ENCODE peak calls at places on chromosomes 7 and 10, in six cellular contexts. D, J, N, G, Z and E are unnamed samples.
A peak's percentile ranks its signal among the peaks of the same experiment; 100 is the strongest.

GRCh38 chr10:50625663-50626062 is 1.9 kb upstream of the SGMS1 start:
- DNase-seq in D (peak; percentile 36), J (no peak), G (peak; percentile 47), Z (no peak), N (no peak), E (no peak)

GRCh38 chr10:63819753-63820347 is 298.6 kb downstream of the REEP3 start:
- DNase-seq in J (peak; percentile 7), Z (peak; percentile 4), N (peak; percentile 68), G (peak; percentile 82), D (peak; percentile 59), E (peak; percentile 78)

GRCh38 chr10:6171891-6172354 is 30.8 kb upstream of the PFKFB3 start:
- DNase-seq in J (peak; percentile 21), D (peak; percentile 42), N (peak; percentile 53), G (peak; percentile 83), Z (no peak), E (peak; percentile 88)

GRCh38 chr10:35492387-35493195 is 112.5 kb upstream of the GJD4 start:
- DNase-seq in D (no peak), J (no peak), Z (no peak), N (no peak), G (no peak), E (no peak)

GRCh38 chr7:19016140-19016539 is 101.3 kb downstream of the TWIST1 start:
- DNase-seq in D (no peak), Z (no peak), N (peak; percentile 54), J (no peak), G (peak; percentile 86), E (peak; percentile 18)

GRCh38 chr7:139321071-139321745 is 19.9 kb upstream of the FMC1 start:
- DNase-seq in Z (no peak), N (peak; percentile 12), D (no peak), J (peak; percentile 12), G (peak; percentile 34), E (peak; percentile 17)

GRCh38 chr10:78784454-78785414 is 284.0 kb upstream of the ZMIZ1 start:
- DNase-seq in D (no peak), Z (no peak), G (peak; percentile 49), N (no peak), J (no peak), E (no peak)

GRCh38 chr10:60573342-60573741 is 183.7 kb upstream of the ANK3 start:
- DNase-seq in N (peak; percentile 9), D (no peak), G (peak; percentile 6), Z (no peak), J (no peak), E (no peak)

GRCh38 chr7:43028106-43028505 is 84.3 kb upstream of the HECW1 start:
- DNase-seq in N (no peak), D (no peak), J (no peak), G (no peak), Z (no peak), E (no peak)

GRCh38 chr10:17444062-17444714 is 10.2 kb downstream of the ST8SIA6 start:
- DNase-seq in G (no peak), D (no peak), J (no peak), Z (peak; percentile 12), N (no peak), E (peak; percentile 57)

GRCh38 chr7:76296743-76297740 is 5.4 kb upstream of the HSPB1 start:
- DNase-seq in N (peak; percentile 84), G (peak; percentile 93), J (no peak), Z (no peak), D (peak; percentile 93), E (no peak)

GRCh38 chr10:90326498-90327267 is 531.2 kb downstream of the HTR7 start:
- DNase-seq in J (no peak), Z (no peak), D (no peak), G (peak; percentile 47), N (peak; percentile 45), E (peak; percentile 15)

GRCh38 chr7:40199076-40199802 is 64.4 kb downstream of the SUGCT start:
- DNase-seq in N (peak; percentile 64), J (no peak), Z (no peak), G (peak; percentile 85), D (no peak), E (peak; percentile 51)

GRCh38 chr7:150378115-150378852 is 846 bp upstream of the ZNF775 start:
- DNase-seq in J (peak; percentile 83), Z (no peak), N (peak; percentile 83), D (peak; percentile 85), G (peak; percentile 57), E (peak; percentile 77)

GRCh38 chr10:77104459-77104980 is 533.1 kb downstream of the KCNMA1 start:
- DNase-seq in N (peak; percentile 74), Z (no peak), J (no peak), G (peak; percentile 97), D (no peak), E (peak; percentile 5)

GRCh38 chr7:149261321-149261828 is 621 bp upstream of the ZNF783 start:
- DNase-seq in D (no peak), J (no peak), N (peak; percentile 51), Z (no peak), G (peak; percentile 41), E (no peak)

GRCh38 chr10:126628746-126629145 is 41.7 kb downstream of the C10orf90 start:
- DNase-seq in G (no peak), D (no peak), N (no peak), J (no peak), Z (no peak), E (no peak)

GRCh38 chr10:89233033-89233432 is 18.5 kb downstream of the LIPA start:
- DNase-seq in G (no peak), N (no peak), Z (no peak), D (no peak), J (no peak), E (no peak)

GRCh38 chr10:107163086-107163880 is 1.2 kb downstream of the SORCS1 start:
- DNase-seq in D (no peak), J (no peak), Z (no peak), G (no peak), N (no peak), E (no peak)

GRCh38 chr10:5446390-5446926 is 34.1 kb downstream of the NET1 start:
- DNase-seq in D (peak; percentile 99), J (peak; percentile 77), G (peak; percentile 89), Z (no peak), N (peak; percentile 92), E (peak; percentile 95)

GRCh38 chr7:129435414-129435829 is 1.2 kb downstream of the STRIP2 start:
- DNase-seq in G (no peak), J (no peak), N (no peak), D (no peak), Z (no peak), E (no peak)
- H3K4me3 ChIP-seq in G (peak overlapping the region; percentile 88), J (no peak overlapping the region), N (no peak overlapping the region), D (no peak overlapping the region), Z (no peak overlapping the region), E (peak overlapping the region; percentile 90)

DNA sequence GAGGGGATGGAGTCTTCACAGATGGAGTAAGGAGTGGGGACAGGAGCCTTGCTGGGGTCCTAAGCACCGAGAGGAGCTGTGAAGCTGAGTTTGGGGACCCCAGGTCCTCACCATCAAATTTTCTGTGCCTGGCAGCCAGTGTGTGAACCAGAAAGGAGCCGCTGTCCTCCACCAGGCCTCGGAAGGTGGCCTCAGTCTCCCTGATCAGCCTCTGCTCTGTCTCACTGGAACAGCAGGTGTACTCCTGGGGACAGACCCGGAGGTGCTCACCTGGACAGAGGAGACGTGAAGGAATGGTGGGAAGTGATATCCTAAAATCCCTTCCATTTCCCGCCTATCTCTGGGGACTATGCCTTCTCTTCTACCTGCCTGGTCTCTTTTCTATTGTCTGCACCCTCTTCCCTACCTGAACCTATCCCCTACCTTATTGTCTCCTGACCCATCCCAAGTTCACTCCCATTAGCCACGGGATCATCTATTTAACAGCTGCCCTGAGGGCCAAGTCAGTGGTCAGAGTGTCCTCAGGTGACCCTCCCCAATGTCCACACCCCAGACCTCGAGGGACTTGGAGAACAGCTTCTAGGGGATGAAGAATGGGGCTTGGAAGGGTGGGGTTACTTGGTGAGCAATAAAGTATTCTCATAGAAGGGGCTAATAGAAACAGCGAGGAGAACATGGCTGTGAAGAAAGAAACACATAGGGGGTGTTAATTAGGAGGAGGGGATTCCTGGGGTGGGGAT is 915 bp downstream of the GPC2 start:
- DNase-seq in G (no peak), D (no peak), J (no peak), N (no peak), Z (no peak), E (no peak)
- H3K4me3 ChIP-seq in G (peak overlapping the region; percentile 80), D (no peak overlapping the region), J (peak overlapping the region; percentile 53), N (no peak overlapping the region), Z (no peak overlapping the region), E (peak overlapping the region; percentile 76)

GRCh38 chr7:103009466-103010219 is 65.0 kb downstream of the FBXL13 start:
- DNase-seq in J (peak; percentile 36), G (no peak), N (no peak), D (peak; percentile 25), Z (no peak), E (peak; percentile 28)
- H3K4me3 ChIP-seq in J (no peak overlapping the region), G (no peak overlapping the region), N (no peak overlapping the region), D (no peak overlapping the region), Z (no peak overlapping the region), E (no peak overlapping the region)

DNA sequence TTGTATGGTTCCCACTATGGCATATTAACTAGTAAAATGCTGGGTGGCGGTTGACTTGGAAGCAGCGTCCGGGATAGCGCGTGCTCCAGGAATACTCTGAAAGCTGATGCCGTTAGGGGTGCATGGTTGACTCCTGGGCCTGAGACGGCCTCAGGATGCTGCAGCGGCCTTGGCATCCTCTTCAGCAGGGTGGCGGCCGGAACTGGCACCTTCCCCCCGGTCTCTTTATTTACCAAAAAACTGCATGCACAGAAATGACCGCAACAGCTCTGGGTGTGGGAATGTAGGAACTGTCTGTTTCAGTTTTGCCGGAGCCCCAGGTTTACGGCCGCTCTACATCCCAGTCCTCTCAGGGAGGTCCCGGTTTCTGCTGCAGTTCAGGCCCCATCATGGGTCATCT is 28.8 kb downstream of the PFKP start:
- DNase-seq in Z (no peak), N (peak; percentile 44), D (no peak), G (no peak), J (no peak), E (no peak)
- H3K4me3 ChIP-seq in Z (no peak overlapping the region), N (no peak overlapping the region), D (no peak overlapping the region), G (peak overlapping the region; percentile 38), J (no peak overlapping the region), E (no peak overlapping the region)

DNA sequence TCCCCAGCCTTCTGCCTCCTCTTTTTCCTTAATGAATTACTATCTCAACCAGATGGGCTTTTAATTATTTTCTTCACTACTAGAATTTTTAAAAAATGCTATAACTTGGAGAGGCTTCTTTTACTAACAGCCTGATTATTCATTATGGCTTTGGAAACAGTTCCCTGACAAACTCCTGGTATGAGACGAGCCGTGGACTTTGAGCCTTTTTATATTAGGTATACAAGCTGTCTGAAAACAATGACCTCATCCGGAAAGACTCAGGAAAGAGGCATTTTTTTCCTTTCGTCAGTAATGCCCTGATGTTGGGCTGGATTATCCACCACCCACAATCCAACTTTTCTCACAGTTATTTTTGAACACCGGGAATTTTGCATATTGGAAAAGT is 26.7 kb upstream of the ABLIM1 start:
- DNase-seq in G (peak; percentile 72), Z (no peak), N (peak; percentile 82), D (peak; percentile 62), J (no peak), E (peak; percentile 92)
- H3K4me3 ChIP-seq in G (no peak overlapping the region), Z (no peak overlapping the region), N (no peak overlapping the region), D (no peak overlapping the region), J (no peak overlapping the region), E (no peak overlapping the region)

DNA sequence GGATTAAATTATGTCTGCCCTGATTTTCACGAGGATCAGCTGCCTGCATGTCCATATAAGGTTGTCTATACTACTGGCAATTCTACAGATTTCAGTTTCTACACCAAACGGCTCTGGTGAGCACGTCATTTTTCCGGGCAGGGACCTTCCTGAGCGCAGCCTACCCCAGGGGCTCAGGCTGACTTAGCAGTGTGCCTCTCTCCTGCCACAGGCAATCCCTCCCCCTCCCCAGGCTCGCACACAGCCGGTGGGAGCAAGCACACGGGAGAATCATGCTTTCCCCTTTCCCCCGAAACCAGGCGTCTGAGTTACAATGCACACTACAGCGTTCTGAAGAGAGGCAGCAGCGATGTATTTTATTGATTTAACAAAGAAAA is 1.7 kb downstream of the KLF6 start:
- DNase-seq in N (peak; percentile 76), J (peak; percentile 37), G (peak; percentile 93), Z (no peak), D (peak; percentile 58), E (no peak)
- H3K4me3 ChIP-seq in N (peak overlapping the region; percentile 67), J (peak overlapping the region; percentile 51), G (peak overlapping the region; percentile 96), Z (peak overlapping the region; percentile 93), D (peak overlapping the region; percentile 89), E (peak overlapping the region; percentile 89)